ENCODE peak calls at places on chromosomes 13 and 19, in six cellular contexts. One of them, this sample, is unnamed.

GRCh38 chr19:28466107-28467045 is 746.6 kb downstream of the UQCRFS1 start:
- DNase-seq in heart right ventricle: peak; percentile 58
- DNase-seq in GM23248: peak; percentile 66
- DNase-seq in A549: peak; percentile 41
- DNase-seq in kidney epithelial cell: no peak
- DNase-seq in pancreas: peak; percentile 65
- DNase-seq in this sample: peak; percentile 81

GRCh38 chr13:20848944-20849343 is 53.6 kb downstream of the XPO4 start:
- DNase-seq in heart right ventricle: no peak
- DNase-seq in GM23248: no peak
- DNase-seq in A549: no peak
- DNase-seq in kidney epithelial cell: no peak
- DNase-seq in pancreas: no peak
- DNase-seq in this sample: no peak

GRCh38 chr19:35468637-35469036 is 20.6 kb downstream of the FFAR2 start:
- DNase-seq in heart right ventricle: peak; percentile 18
- DNase-seq in GM23248: peak; percentile 56
- DNase-seq in A549: peak; percentile 82
- DNase-seq in kidney epithelial cell: no peak
- DNase-seq in pancreas: peak; percentile 69
- DNase-seq in this sample: peak; percentile 45

GRCh38 chr19:4213116-4213515 is 16.2 kb upstream of the EBI3 start:
- DNase-seq in heart right ventricle: no peak
- DNase-seq in GM23248: no peak
- DNase-seq in A549: no peak
- DNase-seq in kidney epithelial cell: no peak
- DNase-seq in pancreas: no peak
- DNase-seq in this sample: no peak

GRCh38 chr13:43924549-43925245 is 45.0 kb downstream of the LACC1 start:
- DNase-seq in heart right ventricle: no peak
- DNase-seq in GM23248: no peak
- DNase-seq in A549: no peak
- DNase-seq in kidney epithelial cell: no peak
- DNase-seq in pancreas: no peak
- DNase-seq in this sample: no peak

GRCh38 chr13:57635541-57635940 is 4.0 kb downstream of the PCDH17 start:
- DNase-seq in heart right ventricle: no peak
- DNase-seq in GM23248: no peak
- DNase-seq in A549: no peak
- DNase-seq in kidney epithelial cell: no peak
- DNase-seq in pancreas: no peak
- DNase-seq in this sample: no peak

GRCh38 chr19:15112385-15112784 is 5.2 kb downstream of the SYDE1 start:
- DNase-seq in heart right ventricle: no peak
- DNase-seq in GM23248: peak; percentile 30
- DNase-seq in A549: no peak
- DNase-seq in kidney epithelial cell: no peak
- DNase-seq in pancreas: no peak
- DNase-seq in this sample: no peak

GRCh38 chr13:31686660-31687430 is 52.5 kb upstream of the RXFP2 start:
- DNase-seq in heart right ventricle: no peak
- DNase-seq in GM23248: peak; percentile 61
- DNase-seq in A549: no peak
- DNase-seq in kidney epithelial cell: no peak
- DNase-seq in pancreas: no peak
- DNase-seq in this sample: no peak

GRCh38 chr13:25111557-25111956 is 15.6 kb downstream of the PABPC3 start:
- DNase-seq in heart right ventricle: no peak
- DNase-seq in GM23248: peak; percentile 6
- DNase-seq in A549: no peak
- DNase-seq in kidney epithelial cell: no peak
- DNase-seq in pancreas: no peak
- DNase-seq in this sample: no peak

GRCh38 chr13:113495494-113496251 is 5.2 kb upstream of the DCUN1D2 start:
- DNase-seq in heart right ventricle: no peak
- DNase-seq in GM23248: no peak
- DNase-seq in A549: no peak
- DNase-seq in kidney epithelial cell: no peak
- DNase-seq in pancreas: no peak
- DNase-seq in this sample: no peak

GRCh38 chr19:48696353-48697010 is 711 bp downstream of the FUT2 start:
- DNase-seq in heart right ventricle: no peak
- DNase-seq in GM23248: peak; percentile 43
- DNase-seq in A549: no peak
- DNase-seq in kidney epithelial cell: no peak
- DNase-seq in pancreas: no peak
- DNase-seq in this sample: peak; percentile 46

GRCh38 chr19:7888145-7888825 is at the start of gene LRRC8E:
- DNase-seq in heart right ventricle: no peak
- DNase-seq in GM23248: peak; percentile 88
- DNase-seq in A549: peak; percentile 62
- DNase-seq in kidney epithelial cell: no peak
- DNase-seq in pancreas: peak; percentile 64
- DNase-seq in this sample: peak; percentile 77

GRCh38 chr13:81639984-81640582 is 1299.2 kb upstream of the SPRY2 start:
- DNase-seq in heart right ventricle: no peak
- DNase-seq in GM23248: no peak
- DNase-seq in A549: no peak
- DNase-seq in kidney epithelial cell: no peak
- DNase-seq in pancreas: no peak
- DNase-seq in this sample: no peak

GRCh38 chr19:49113762-49114629 is at the start of gene LIN7B:
- DNase-seq in heart right ventricle: peak; percentile 65
- DNase-seq in GM23248: peak; percentile 89
- DNase-seq in A549: peak; percentile 94
- DNase-seq in kidney epithelial cell: no peak
- DNase-seq in pancreas: peak; percentile 54
- DNase-seq in this sample: peak; percentile 65

GRCh38 chr13:110274687-110275086 is 32.3 kb downstream of the COL4A1 start:
- DNase-seq in heart right ventricle: no peak
- DNase-seq in GM23248: peak; percentile 18
- DNase-seq in A549: no peak
- DNase-seq in kidney epithelial cell: no peak
- DNase-seq in pancreas: no peak
- DNase-seq in this sample: no peak

GRCh38 chr13:49791753-49792549 is 531 bp downstream of the KPNA3 start:
- DNase-seq in heart right ventricle: peak; percentile 31
- DNase-seq in GM23248: peak; percentile 70
- DNase-seq in A549: no peak
- DNase-seq in kidney epithelial cell: no peak
- DNase-seq in pancreas: peak; percentile 53
- DNase-seq in this sample: peak; percentile 58

GRCh38 chr13:29707876-29708543 is 112.5 kb upstream of the SLC7A1 start:
- DNase-seq in heart right ventricle: no peak
- DNase-seq in GM23248: peak; percentile 79
- DNase-seq in A549: peak; percentile 6
- DNase-seq in kidney epithelial cell: no peak
- DNase-seq in pancreas: peak; percentile 44
- DNase-seq in this sample: peak; percentile 35

GRCh38 chr19:11460207-11460606 is 20.6 kb downstream of the ELAVL3 start:
- DNase-seq in heart right ventricle: no peak
- DNase-seq in GM23248: no peak
- DNase-seq in A549: no peak
- DNase-seq in kidney epithelial cell: no peak
- DNase-seq in pancreas: no peak
- DNase-seq in this sample: no peak

GRCh38 chr19:49411681-49412321 is 11.4 kb downstream of the PTH2 start:
- DNase-seq in heart right ventricle: no peak
- DNase-seq in GM23248: no peak
- DNase-seq in A549: no peak
- DNase-seq in kidney epithelial cell: no peak
- DNase-seq in pancreas: no peak
- DNase-seq in this sample: no peak

GRCh38 chr13:77028202-77028601 is 1.2 kb upstream of the FBXL3 start:
- DNase-seq in heart right ventricle: peak; percentile 57
- DNase-seq in GM23248: peak; percentile 76
- DNase-seq in A549: no peak
- DNase-seq in kidney epithelial cell: no peak
- DNase-seq in pancreas: no peak
- DNase-seq in this sample: no peak

GRCh38 chr13:59874973-59875372 is 288.8 kb downstream of the DIAPH3 start:
- DNase-seq in heart right ventricle: no peak
- DNase-seq in GM23248: no peak
- DNase-seq in A549: no peak
- DNase-seq in kidney epithelial cell: no peak
- DNase-seq in pancreas: no peak
- DNase-seq in this sample: no peak

GRCh38 chr13:73177911-73178565 is 119.2 kb downstream of the KLF5 start:
- DNase-seq in heart right ventricle: no peak
- DNase-seq in GM23248: no peak
- DNase-seq in A549: no peak
- DNase-seq in kidney epithelial cell: no peak
- DNase-seq in pancreas: no peak
- DNase-seq in this sample: peak; percentile 73

GRCh38 chr19:12497032-12497431 is 12.4 kb upstream of the ZNF709 start:
- DNase-seq in heart right ventricle: no peak
- DNase-seq in GM23248: no peak
- DNase-seq in A549: no peak
- DNase-seq in kidney epithelial cell: no peak
- DNase-seq in pancreas: no peak
- DNase-seq in this sample: no peak

GRCh38 chr19:12494260-12494860 is 9.7 kb upstream of the ZNF709 start:
- DNase-seq in heart right ventricle: no peak
- DNase-seq in GM23248: no peak
- DNase-seq in A549: no peak
- DNase-seq in kidney epithelial cell: no peak
- DNase-seq in pancreas: no peak
- DNase-seq in this sample: no peak

GRCh38 chr19:12496480-12496879 is 11.9 kb upstream of the ZNF709 start:
- DNase-seq in heart right ventricle: no peak
- DNase-seq in GM23248: no peak
- DNase-seq in A549: no peak
- DNase-seq in kidney epithelial cell: no peak
- DNase-seq in pancreas: no peak
- DNase-seq in this sample: no peak

GRCh38 chr19:12495002-12495802 is 10.6 kb upstream of the ZNF709 start:
- DNase-seq in heart right ventricle: peak; percentile 94
- DNase-seq in GM23248: peak; percentile 94
- DNase-seq in A549: peak; percentile 6
- DNase-seq in kidney epithelial cell: peak; percentile 54
- DNase-seq in pancreas: peak; percentile 96
- DNase-seq in this sample: peak; percentile 97
- H3K4me3 ChIP-seq in heart right ventricle: peak overlapping the region; percentile 66
- H3K4me3 ChIP-seq in GM23248: peak overlapping the region; percentile 75
- H3K4me3 ChIP-seq in A549: peak overlapping the region; percentile 13
- H3K4me3 ChIP-seq in kidney epithelial cell: peak overlapping the region; percentile 40
- H3K4me3 ChIP-seq in pancreas: peak overlapping the region; percentile 59
- H3K4me3 ChIP-seq in this sample: peak overlapping the region; percentile 58

DNA sequence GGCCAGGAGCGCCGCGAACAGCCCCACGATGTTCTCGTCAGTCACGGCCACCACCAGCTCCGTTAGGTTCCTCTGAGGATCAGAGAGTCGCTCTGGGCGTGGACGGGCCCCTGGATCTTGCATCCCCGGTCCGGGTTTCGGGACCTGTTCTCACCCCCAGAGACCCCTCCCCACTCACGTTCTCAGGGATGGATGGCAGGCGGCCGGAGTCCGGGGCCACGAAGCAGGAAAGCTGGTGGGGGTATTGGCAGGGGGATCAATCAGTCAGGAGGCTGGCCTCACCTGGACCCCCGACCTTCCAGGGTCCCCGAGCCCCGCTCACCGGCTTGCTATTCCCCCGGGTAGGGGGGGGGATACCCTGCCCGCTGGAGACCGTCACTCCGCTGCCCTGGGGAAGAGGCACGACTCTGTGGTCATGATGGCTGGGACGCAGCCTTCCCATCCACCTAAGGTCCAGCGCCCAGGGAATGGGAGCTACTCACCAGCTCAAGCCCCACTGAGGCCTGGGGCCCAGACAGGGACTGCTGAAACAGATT is 4.6 kb downstream of the DENND1C start:
- DNase-seq in heart right ventricle: no peak
- DNase-seq in GM23248: no peak
- DNase-seq in A549: no peak
- DNase-seq in kidney epithelial cell: no peak
- DNase-seq in pancreas: no peak
- DNase-seq in this sample: no peak
- H3K4me3 ChIP-seq in heart right ventricle: peak overlapping the region; percentile 13
- H3K4me3 ChIP-seq in GM23248: no peak overlapping the region
- H3K4me3 ChIP-seq in A549: peak overlapping the region; percentile 44
- H3K4me3 ChIP-seq in kidney epithelial cell: peak overlapping the region; percentile 30
- H3K4me3 ChIP-seq in pancreas: peak overlapping the region; percentile 40
- H3K4me3 ChIP-seq in this sample: peak overlapping the region; percentile 25

DNA sequence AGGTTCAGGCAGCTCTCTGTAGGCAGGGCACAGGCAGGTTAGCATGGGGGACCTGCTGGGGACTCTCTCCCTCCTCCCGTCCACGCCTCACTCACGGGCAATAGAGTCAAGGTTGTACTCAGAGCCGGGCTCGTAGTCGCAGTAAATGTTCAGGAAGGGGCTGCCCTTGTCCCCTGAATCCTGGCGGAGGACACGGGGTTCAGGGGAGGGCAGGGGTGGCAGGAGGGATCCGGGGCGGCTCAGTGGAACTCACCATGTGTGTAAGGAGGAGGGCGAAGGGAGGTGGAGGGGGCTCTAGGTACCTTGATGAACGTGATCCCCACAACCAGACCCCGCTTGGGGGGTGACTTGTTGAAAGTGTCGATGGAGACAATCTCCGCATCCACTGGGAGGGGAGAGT is 819 bp downstream of the KPTN start:
- DNase-seq in heart right ventricle: no peak
- DNase-seq in GM23248: no peak
- DNase-seq in A549: no peak
- DNase-seq in kidney epithelial cell: no peak
- DNase-seq in pancreas: peak; percentile 19
- DNase-seq in this sample: no peak
- H3K4me3 ChIP-seq in heart right ventricle: no peak overlapping the region
- H3K4me3 ChIP-seq in GM23248: peak overlapping the region; percentile 92
- H3K4me3 ChIP-seq in A549: peak overlapping the region; percentile 53
- H3K4me3 ChIP-seq in kidney epithelial cell: peak overlapping the region; percentile 73
- H3K4me3 ChIP-seq in pancreas: peak overlapping the region; percentile 53
- H3K4me3 ChIP-seq in this sample: no peak overlapping the region

DNA sequence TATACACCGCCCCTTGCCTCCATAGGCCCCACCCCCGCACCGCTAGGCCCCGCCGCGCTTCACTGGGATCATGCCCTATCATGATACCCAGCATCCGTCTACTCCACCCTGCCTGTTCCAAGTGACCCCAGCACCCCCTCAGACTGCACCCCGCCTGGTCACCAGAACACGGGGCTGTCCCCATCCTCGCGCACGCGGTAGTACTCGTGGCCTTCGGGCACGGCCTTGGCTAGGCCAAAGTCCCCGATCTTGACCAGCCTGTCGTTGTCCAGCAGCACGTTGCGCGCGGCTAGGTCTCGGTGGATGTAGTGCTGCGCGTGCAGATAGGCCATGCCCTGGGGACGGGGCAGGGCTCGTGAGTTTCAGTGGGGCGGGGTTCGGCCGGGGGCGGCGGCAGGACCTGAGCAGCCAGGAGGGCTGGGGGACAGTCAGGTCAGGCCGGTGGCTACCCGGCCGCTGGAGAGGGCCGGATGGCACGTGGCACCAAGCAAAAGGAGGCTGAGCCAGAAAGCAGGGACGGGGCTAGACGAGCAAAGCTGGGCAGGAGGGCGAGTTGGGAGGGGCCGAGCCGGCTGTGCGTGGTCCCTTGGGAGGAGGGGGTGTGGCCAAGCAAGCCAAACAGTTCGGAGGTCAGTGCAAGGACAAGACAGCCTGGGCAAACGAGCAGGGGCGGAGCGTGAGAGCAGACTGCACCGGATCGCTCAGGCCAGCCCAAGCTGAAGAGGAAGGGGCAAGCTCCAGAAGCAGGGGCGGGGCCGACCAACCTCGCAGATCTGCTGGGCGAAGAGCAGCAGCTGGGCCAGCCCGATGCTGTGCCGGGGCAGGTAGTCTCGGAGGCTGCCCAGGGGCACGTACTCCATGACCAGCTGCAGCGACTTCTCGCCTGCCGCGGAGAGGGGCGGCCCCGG is 13.6 kb upstream of the ICAM3 start:
- DNase-seq in heart right ventricle: peak; percentile 89
- DNase-seq in GM23248: no peak
- DNase-seq in A549: no peak
- DNase-seq in kidney epithelial cell: no peak
- DNase-seq in pancreas: no peak
- DNase-seq in this sample: peak; percentile 31
- H3K4me3 ChIP-seq in heart right ventricle: peak overlapping the region; percentile 43
- H3K4me3 ChIP-seq in GM23248: no peak overlapping the region
- H3K4me3 ChIP-seq in A549: no peak overlapping the region
- H3K4me3 ChIP-seq in kidney epithelial cell: no peak overlapping the region
- H3K4me3 ChIP-seq in pancreas: no peak overlapping the region
- H3K4me3 ChIP-seq in this sample: no peak overlapping the region